ENCODE peak calls at places on chromosomes 2 and 18, in ten cellular contexts. One of them, this sample, is unnamed.

GRCh38 chr18:25349131-25349925 is 2.6 kb downstream of the ZNF521 start:
- DNase-seq in left ventricle myocardium inferior: peak
- DNase-seq in neural crest cell: peak
- DNase-seq in sigmoid colon: peak
- DNase-seq in cardiac muscle cell: peak
- DNase-seq in CD4-positive, alpha-beta T cell: no peak
- DNase-seq in upper lobe of right lung: peak
- DNase-seq in GM12865: no peak
- DNase-seq in heart left ventricle: peak
- DNase-seq in GM13976: peak
- DNase-seq in this sample: no peak

GRCh38 chr18:43129946-43130523 is 14.6 kb upstream of the RIT2 start:
- DNase-seq in heart left ventricle: no peak
- DNase-seq in CD4-positive, alpha-beta T cell: no peak
- DNase-seq in GM13976: no peak
- DNase-seq in sigmoid colon: no peak
- DNase-seq in left ventricle myocardium inferior: no peak
- DNase-seq in GM12865: no peak
- DNase-seq in cardiac muscle cell: peak
- DNase-seq in neural crest cell: no peak
- DNase-seq in upper lobe of right lung: no peak
- DNase-seq in this sample: peak

GRCh38 chr2:24745825-24746224 is 47.4 kb downstream of the PTRHD1 start:
- DNase-seq in left ventricle myocardium inferior: no peak
- DNase-seq in sigmoid colon: no peak
- DNase-seq in neural crest cell: no peak
- DNase-seq in GM13976: no peak
- DNase-seq in cardiac muscle cell: no peak
- DNase-seq in CD4-positive, alpha-beta T cell: no peak
- DNase-seq in upper lobe of right lung: no peak
- DNase-seq in heart left ventricle: no peak
- DNase-seq in GM12865: no peak
- DNase-seq in this sample: no peak

GRCh38 chr2:151056870-151057269 is 204.8 kb downstream of the RBM43 start:
- DNase-seq in left ventricle myocardium inferior: no peak
- DNase-seq in sigmoid colon: no peak
- DNase-seq in neural crest cell: no peak
- DNase-seq in cardiac muscle cell: peak
- DNase-seq in upper lobe of right lung: no peak
- DNase-seq in GM13976: no peak
- DNase-seq in GM12865: no peak
- DNase-seq in CD4-positive, alpha-beta T cell: no peak
- DNase-seq in heart left ventricle: no peak
- DNase-seq in this sample: peak

GRCh38 chr2:128421286-128421685 is 102.6 kb upstream of the HS6ST1 start:
- DNase-seq in CD4-positive, alpha-beta T cell: no peak
- DNase-seq in neural crest cell: no peak
- DNase-seq in sigmoid colon: no peak
- DNase-seq in heart left ventricle: peak
- DNase-seq in left ventricle myocardium inferior: no peak
- DNase-seq in GM13976: no peak
- DNase-seq in upper lobe of right lung: peak
- DNase-seq in GM12865: no peak
- DNase-seq in cardiac muscle cell: no peak
- DNase-seq in this sample: no peak

GRCh38 chr18:79466591-79466990 is 70.9 kb downstream of the NFATC1 start:
- DNase-seq in upper lobe of right lung: no peak
- DNase-seq in CD4-positive, alpha-beta T cell: no peak
- DNase-seq in neural crest cell: no peak
- DNase-seq in GM13976: peak
- DNase-seq in sigmoid colon: no peak
- DNase-seq in cardiac muscle cell: no peak
- DNase-seq in GM12865: peak
- DNase-seq in heart left ventricle: no peak
- DNase-seq in left ventricle myocardium inferior: no peak
- DNase-seq in this sample: no peak

GRCh38 chr2:156896294-156896693 is 361.2 kb upstream of the GALNT5 start:
- DNase-seq in neural crest cell: no peak
- DNase-seq in CD4-positive, alpha-beta T cell: no peak
- DNase-seq in upper lobe of right lung: no peak
- DNase-seq in GM13976: no peak
- DNase-seq in heart left ventricle: no peak
- DNase-seq in sigmoid colon: no peak
- DNase-seq in left ventricle myocardium inferior: no peak
- DNase-seq in cardiac muscle cell: no peak
- DNase-seq in GM12865: peak
- DNase-seq in this sample: peak

GRCh38 chr18:67665266-67665665 is 148.7 kb upstream of the DSEL start:
- DNase-seq in neural crest cell: no peak
- DNase-seq in GM13976: no peak
- DNase-seq in GM12865: no peak
- DNase-seq in upper lobe of right lung: no peak
- DNase-seq in cardiac muscle cell: peak
- DNase-seq in heart left ventricle: no peak
- DNase-seq in left ventricle myocardium inferior: no peak
- DNase-seq in sigmoid colon: no peak
- DNase-seq in CD4-positive, alpha-beta T cell: no peak
- DNase-seq in this sample: peak

GRCh38 chr2:37555457-37555856 is 116.0 kb downstream of the CDC42EP3 start:
- DNase-seq in sigmoid colon: no peak
- DNase-seq in upper lobe of right lung: no peak
- DNase-seq in left ventricle myocardium inferior: peak
- DNase-seq in GM12865: peak
- DNase-seq in cardiac muscle cell: no peak
- DNase-seq in GM13976: no peak
- DNase-seq in neural crest cell: no peak
- DNase-seq in heart left ventricle: no peak
- DNase-seq in CD4-positive, alpha-beta T cell: no peak
- DNase-seq in this sample: no peak

GRCh38 chr2:141341444-141341843 is 789.4 kb downstream of the LRP1B start:
- DNase-seq in GM13976: no peak
- DNase-seq in left ventricle myocardium inferior: no peak
- DNase-seq in cardiac muscle cell: peak
- DNase-seq in sigmoid colon: no peak
- DNase-seq in heart left ventricle: no peak
- DNase-seq in neural crest cell: no peak
- DNase-seq in GM12865: no peak
- DNase-seq in upper lobe of right lung: no peak
- DNase-seq in CD4-positive, alpha-beta T cell: no peak
- DNase-seq in this sample: peak

GRCh38 chr2:216918088-216918680 is 58.3 kb upstream of the TNP1 start:
- DNase-seq in left ventricle myocardium inferior: peak
- DNase-seq in heart left ventricle: peak
- DNase-seq in GM12865: no peak
- DNase-seq in GM13976: no peak
- DNase-seq in cardiac muscle cell: peak
- DNase-seq in sigmoid colon: no peak
- DNase-seq in CD4-positive, alpha-beta T cell: no peak
- DNase-seq in neural crest cell: no peak
- DNase-seq in upper lobe of right lung: no peak
- DNase-seq in this sample: peak

GRCh38 chr18:63452273-63452672 is 24.5 kb upstream of the SERPINB5 start:
- DNase-seq in CD4-positive, alpha-beta T cell: no peak
- DNase-seq in GM12865: no peak
- DNase-seq in heart left ventricle: no peak
- DNase-seq in GM13976: no peak
- DNase-seq in cardiac muscle cell: peak
- DNase-seq in neural crest cell: no peak
- DNase-seq in left ventricle myocardium inferior: no peak
- DNase-seq in sigmoid colon: no peak
- DNase-seq in upper lobe of right lung: no peak
- DNase-seq in this sample: no peak

GRCh38 chr2:27830616-27831120 is 59.1 kb downstream of the MRPL33 start:
- DNase-seq in left ventricle myocardium inferior: no peak
- DNase-seq in heart left ventricle: no peak
- DNase-seq in upper lobe of right lung: no peak
- DNase-seq in cardiac muscle cell: no peak
- DNase-seq in GM13976: no peak
- DNase-seq in CD4-positive, alpha-beta T cell: no peak
- DNase-seq in neural crest cell: no peak
- DNase-seq in GM12865: no peak
- DNase-seq in sigmoid colon: no peak
- DNase-seq in this sample: no peak

GRCh38 chr2:80073134-80073561 is 231.4 kb downstream of the LRRTM1 start:
- DNase-seq in cardiac muscle cell: peak
- DNase-seq in CD4-positive, alpha-beta T cell: no peak
- DNase-seq in upper lobe of right lung: no peak
- DNase-seq in neural crest cell: peak
- DNase-seq in heart left ventricle: peak
- DNase-seq in GM13976: peak
- DNase-seq in GM12865: peak
- DNase-seq in sigmoid colon: no peak
- DNase-seq in left ventricle myocardium inferior: no peak
- DNase-seq in this sample: peak

GRCh38 chr18:24544141-24544498 is 83.7 kb downstream of the HRH4 start:
- DNase-seq in cardiac muscle cell: peak
- DNase-seq in heart left ventricle: no peak
- DNase-seq in CD4-positive, alpha-beta T cell: no peak
- DNase-seq in GM12865: peak
- DNase-seq in neural crest cell: no peak
- DNase-seq in left ventricle myocardium inferior: no peak
- DNase-seq in sigmoid colon: no peak
- DNase-seq in GM13976: no peak
- DNase-seq in upper lobe of right lung: no peak
- DNase-seq in this sample: peak

GRCh38 chr2:120204022-120204405 is 19.2 kb downstream of the TMEM185B start:
- DNase-seq in neural crest cell: no peak
- DNase-seq in sigmoid colon: no peak
- DNase-seq in CD4-positive, alpha-beta T cell: no peak
- DNase-seq in upper lobe of right lung: no peak
- DNase-seq in heart left ventricle: no peak
- DNase-seq in GM13976: no peak
- DNase-seq in GM12865: no peak
- DNase-seq in left ventricle myocardium inferior: no peak
- DNase-seq in cardiac muscle cell: no peak
- DNase-seq in this sample: no peak

GRCh38 chr2:202780514-202781021 is 91.0 kb downstream of the ICA1L start:
- DNase-seq in CD4-positive, alpha-beta T cell: no peak
- DNase-seq in GM13976: peak
- DNase-seq in sigmoid colon: no peak
- DNase-seq in neural crest cell: no peak
- DNase-seq in heart left ventricle: no peak
- DNase-seq in GM12865: peak
- DNase-seq in left ventricle myocardium inferior: no peak
- DNase-seq in cardiac muscle cell: no peak
- DNase-seq in upper lobe of right lung: no peak
- DNase-seq in this sample: peak

GRCh38 chr2:202019689-202020450 is 13.8 kb upstream of the FZD7 start:
- DNase-seq in upper lobe of right lung: no peak
- DNase-seq in GM12865: no peak
- DNase-seq in left ventricle myocardium inferior: peak
- DNase-seq in heart left ventricle: peak
- DNase-seq in CD4-positive, alpha-beta T cell: no peak
- DNase-seq in sigmoid colon: peak
- DNase-seq in GM13976: no peak
- DNase-seq in cardiac muscle cell: peak
- DNase-seq in neural crest cell: no peak
- DNase-seq in this sample: no peak

GRCh38 chr2:25528173-25528572 is 145.2 kb downstream of the DTNB start:
- DNase-seq in GM12865: no peak
- DNase-seq in neural crest cell: no peak
- DNase-seq in sigmoid colon: no peak
- DNase-seq in heart left ventricle: no peak
- DNase-seq in CD4-positive, alpha-beta T cell: no peak
- DNase-seq in left ventricle myocardium inferior: no peak
- DNase-seq in GM13976: no peak
- DNase-seq in cardiac muscle cell: peak
- DNase-seq in upper lobe of right lung: no peak
- DNase-seq in this sample: peak

GRCh38 chr2:180040146-180040925 is 33.2 kb upstream of the CWC22 start:
- DNase-seq in heart left ventricle: no peak
- DNase-seq in CD4-positive, alpha-beta T cell: no peak
- DNase-seq in neural crest cell: no peak
- DNase-seq in cardiac muscle cell: peak
- DNase-seq in left ventricle myocardium inferior: no peak
- DNase-seq in sigmoid colon: no peak
- DNase-seq in upper lobe of right lung: no peak
- DNase-seq in GM13976: no peak
- DNase-seq in GM12865: no peak
- DNase-seq in this sample: peak

GRCh38 chr2:16774091-16774490 is 108.5 kb upstream of the CYRIA start:
- DNase-seq in sigmoid colon: no peak
- DNase-seq in CD4-positive, alpha-beta T cell: no peak
- DNase-seq in neural crest cell: no peak
- DNase-seq in GM12865: no peak
- DNase-seq in cardiac muscle cell: peak
- DNase-seq in upper lobe of right lung: no peak
- DNase-seq in heart left ventricle: no peak
- DNase-seq in GM13976: no peak
- DNase-seq in left ventricle myocardium inferior: no peak
- DNase-seq in this sample: peak

GRCh38 chr2:264493-265468 is at the start of gene ACP1:
- DNase-seq in GM13976: peak
- DNase-seq in cardiac muscle cell: peak
- DNase-seq in neural crest cell: peak
- DNase-seq in heart left ventricle: peak
- DNase-seq in sigmoid colon: peak
- DNase-seq in upper lobe of right lung: peak
- DNase-seq in CD4-positive, alpha-beta T cell: peak
- DNase-seq in GM12865: peak
- DNase-seq in left ventricle myocardium inferior: peak
- DNase-seq in this sample: peak
- TF ChIP-seq CTCF in GM13976: no peak
- TF ChIP-seq CTCF in cardiac muscle cell: no peak
- TF ChIP-seq CTCF in neural crest cell: no peak
- TF ChIP-seq CTCF in heart left ventricle: no peak
- TF ChIP-seq CTCF in sigmoid colon: no peak
- TF ChIP-seq CTCF in upper lobe of right lung: no peak
- TF ChIP-seq CTCF in CD4-positive, alpha-beta T cell: no peak
- TF ChIP-seq CTCF in GM12865: no peak
- TF ChIP-seq CTCF in left ventricle myocardium inferior: no peak
- TF ChIP-seq CTCF in this sample: no peak

GRCh38 chr2:170991398-170992185 is 62.5 kb downstream of the GORASP2 start:
- DNase-seq in neural crest cell: no peak
- DNase-seq in GM12865: no peak
- DNase-seq in left ventricle myocardium inferior: no peak
- DNase-seq in sigmoid colon: no peak
- DNase-seq in heart left ventricle: no peak
- DNase-seq in upper lobe of right lung: no peak
- DNase-seq in CD4-positive, alpha-beta T cell: no peak
- DNase-seq in GM13976: no peak
- DNase-seq in cardiac muscle cell: no peak
- DNase-seq in this sample: no peak
- TF ChIP-seq CTCF in neural crest cell: no peak
- TF ChIP-seq CTCF in GM12865: no peak
- TF ChIP-seq CTCF in left ventricle myocardium inferior: no peak
- TF ChIP-seq CTCF in sigmoid colon: no peak
- TF ChIP-seq CTCF in heart left ventricle: no peak
- TF ChIP-seq CTCF in upper lobe of right lung: no peak
- TF ChIP-seq CTCF in CD4-positive, alpha-beta T cell: no peak
- TF ChIP-seq CTCF in GM13976: no peak
- TF ChIP-seq CTCF in cardiac muscle cell: peak
- TF ChIP-seq CTCF in this sample: no peak

GRCh38 chr2:241391892-241392665 is 36.0 kb downstream of the FARP2 start:
- DNase-seq in CD4-positive, alpha-beta T cell: no peak
- DNase-seq in GM13976: peak
- DNase-seq in upper lobe of right lung: no peak
- DNase-seq in left ventricle myocardium inferior: no peak
- DNase-seq in GM12865: peak
- DNase-seq in neural crest cell: no peak
- DNase-seq in cardiac muscle cell: peak
- DNase-seq in heart left ventricle: no peak
- DNase-seq in sigmoid colon: no peak
- DNase-seq in this sample: peak
- TF ChIP-seq CTCF in CD4-positive, alpha-beta T cell: peak
- TF ChIP-seq CTCF in GM13976: peak
- TF ChIP-seq CTCF in upper lobe of right lung: peak
- TF ChIP-seq CTCF in left ventricle myocardium inferior: peak
- TF ChIP-seq CTCF in GM12865: peak
- TF ChIP-seq CTCF in neural crest cell: peak
- TF ChIP-seq CTCF in cardiac muscle cell: peak
- TF ChIP-seq CTCF in heart left ventricle: no peak
- TF ChIP-seq CTCF in sigmoid colon: no peak
- TF ChIP-seq CTCF in this sample: no peak

GRCh38 chr2:157989227-157989626 is 112.4 kb upstream of the UPP2 start:
- DNase-seq in GM13976: no peak
- DNase-seq in cardiac muscle cell: no peak
- DNase-seq in GM12865: no peak
- DNase-seq in CD4-positive, alpha-beta T cell: no peak
- DNase-seq in heart left ventricle: no peak
- DNase-seq in upper lobe of right lung: no peak
- DNase-seq in left ventricle myocardium inferior: no peak
- DNase-seq in neural crest cell: no peak
- DNase-seq in sigmoid colon: no peak
- DNase-seq in this sample: no peak
- TF ChIP-seq CTCF in GM13976: no peak
- TF ChIP-seq CTCF in cardiac muscle cell: no peak
- TF ChIP-seq CTCF in GM12865: no peak
- TF ChIP-seq CTCF in CD4-positive, alpha-beta T cell: no peak
- TF ChIP-seq CTCF in heart left ventricle: no peak
- TF ChIP-seq CTCF in upper lobe of right lung: no peak
- TF ChIP-seq CTCF in left ventricle myocardium inferior: peak
- TF ChIP-seq CTCF in neural crest cell: no peak
- TF ChIP-seq CTCF in sigmoid colon: no peak
- TF ChIP-seq CTCF in this sample: no peak